ENCODE peak calls at places on chromosomes 6 and 20, in five cellular contexts. Q is heart left ventricle, G is fibroblast of mammary gland, Y is neural progenitor cell, J is PC-3. B is an unnamed sample.

GRCh38 chr6:17966451-17966850 is 21.0 kb downstream of the KIF13A start:
- DNase-seq in Q (no peak), G (no peak), Y (no peak), J (no peak), B (no peak)

GRCh38 chr6:124056884-124057283 is 253.2 kb downstream of the NKAIN2 start:
- DNase-seq in Q (no peak), G (no peak), Y (no peak), J (no peak), B (no peak)

GRCh38 chr6:157280153-157280552 is 43.2 kb downstream of the TMEM242 start:
- DNase-seq in Q (no peak), G (no peak), Y (peak), J (no peak), B (no peak)

GRCh38 chr6:3159805-3160781 is 2.7 kb upstream of the TUBB2A start:
- DNase-seq in Q (no peak), G (peak), Y (peak), J (peak), B (peak)

GRCh38 chr6:21742238-21742660 is 148.7 kb downstream of the SOX4 start:
- DNase-seq in Q (no peak), G (peak), Y (no peak), J (peak), B (peak)

GRCh38 chr6:89313006-89313405 is 2.1 kb downstream of the GABRR2 start:
- DNase-seq in Q (no peak), G (peak), Y (no peak), J (peak), B (peak)

GRCh38 chr6:132820629-132821381 is 6.4 kb downstream of the RPS12 start:
- DNase-seq in Q (no peak), G (peak), Y (no peak), J (peak), B (no peak)

GRCh38 chr6:50116797-50117542 is 67.2 kb upstream of the DEFB112 start:
- DNase-seq in Q (no peak), G (no peak), Y (no peak), J (no peak), B (no peak)

GRCh38 chr6:148854086-148854485 is 107.3 kb downstream of the UST start:
- DNase-seq in Q (no peak), G (peak), Y (no peak), J (no peak), B (peak)

GRCh38 chr6:157459327-157459726 is 78.3 kb downstream of the ZDHHC14 start:
- DNase-seq in Q (no peak), G (no peak), Y (no peak), J (no peak), B (no peak)

GRCh38 chr6:105974981-105975380 is 111.2 kb upstream of the PRDM1 start:
- DNase-seq in Q (no peak), G (no peak), Y (no peak), J (no peak), B (no peak)

GRCh38 chr6:124069230-124069815 is 265.7 kb downstream of the NKAIN2 start:
- DNase-seq in Q (no peak), G (no peak), Y (no peak), J (no peak), B (no peak)

GRCh38 chr20:9660236-9660868 is 146.0 kb downstream of the LAMP5 start:
- DNase-seq in Q (no peak), G (peak), Y (peak), J (peak), B (peak)

GRCh38 chr6:169536446-169537170 is 165.2 kb downstream of the WDR27 start:
- DNase-seq in Q (no peak), G (peak), Y (no peak), J (peak), B (peak)

GRCh38 chr6:166417285-166417691 is 34.5 kb upstream of the MPC1 start:
- DNase-seq in Q (no peak), G (no peak), Y (no peak), J (no peak), B (no peak)

GRCh38 chr20:59580991-59581401 is 23.3 kb upstream of the PHACTR3 start:
- DNase-seq in Q (no peak), G (no peak), Y (no peak), J (no peak), B (no peak)
- H3K4me3 ChIP-seq in Q (no peak), G (no peak), Y (no peak), J (no peak), B (no peak)

GRCh38 chr6:15561447-15562199 is 101.2 kb downstream of the DTNBP1 start:
- DNase-seq in Q (no peak), G (peak), Y (no peak), J (no peak), B (no peak)
- TF ChIP-seq CTCF in Q (no peak), G (no peak), Y (no peak), J (no peak), B (no peak)

GRCh38 chr6:111502154-111502553 is 19.1 kb upstream of the REV3L start:
- DNase-seq in Q (no peak), G (no peak), Y (no peak), J (no peak), B (no peak)
- H3K4me3 ChIP-seq in Q (no peak), G (no peak), Y (no peak), J (no peak), B (no peak)

GRCh38 chr20:62623488-62624324 is 18.6 kb upstream of the SLCO4A1 start:
- DNase-seq in Q (peak), G (peak), Y (peak), J (peak), B (peak)

GRCh38 chr20:62624719-62625455 is 17.4 kb upstream of the SLCO4A1 start:
- DNase-seq in Q (no peak), G (no peak), Y (no peak), J (no peak), B (no peak)

GRCh38 chr20:62625516-62625915 is 16.8 kb upstream of the SLCO4A1 start:
- DNase-seq in Q (no peak), G (no peak), Y (no peak), J (no peak), B (no peak)

GRCh38 chr20:62622877-62623487 is 19.3 kb upstream of the SLCO4A1 start:
- DNase-seq in Q (no peak), G (no peak), Y (no peak), J (no peak), B (no peak)

DNA sequence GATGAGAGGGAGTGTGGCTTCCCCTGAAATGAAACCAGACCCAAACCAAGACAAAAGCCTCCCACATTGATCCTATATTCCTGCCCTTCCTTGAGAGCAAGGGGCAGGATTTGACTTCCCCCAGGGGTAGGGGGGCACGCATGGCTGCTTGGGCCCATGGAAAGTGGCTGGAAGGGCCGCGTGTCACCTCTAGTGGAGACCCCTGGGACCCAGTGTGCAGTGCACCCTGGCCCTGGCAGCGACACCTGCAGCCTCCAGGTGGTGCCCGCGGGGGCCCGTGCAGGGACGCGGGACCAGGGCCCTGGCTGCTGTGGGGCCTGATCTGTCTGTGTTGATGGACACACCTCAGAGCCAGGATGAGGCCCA is 18.0 kb upstream of the SLCO4A1 start:
- DNase-seq in Q (no peak), G (no peak), Y (no peak), J (peak), B (no peak)
- TF ChIP-seq CTCF in Q (no peak), G (no peak), Y (peak), J (peak), B (peak)

DNA sequence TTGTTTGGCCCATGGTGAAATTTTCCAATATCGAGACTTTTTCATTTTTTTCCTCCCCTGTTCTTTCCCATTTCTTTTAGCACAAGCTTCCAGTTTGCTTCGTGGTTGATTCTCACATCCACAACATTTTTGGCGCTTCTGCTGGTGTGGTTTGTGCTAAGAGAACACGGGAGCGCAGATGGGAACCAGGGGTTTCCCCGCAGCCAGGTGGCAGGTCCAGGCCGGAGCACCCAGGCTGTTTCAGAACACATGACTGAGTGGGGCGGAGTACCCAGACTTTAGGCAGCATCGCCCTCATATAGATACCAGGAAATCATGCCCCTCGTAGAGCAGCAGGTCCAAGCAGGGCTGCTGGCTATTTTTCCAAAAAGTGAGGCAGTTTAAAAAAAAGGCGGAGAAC is 58.0 kb downstream of the SYTL3 start:
- DNase-seq in Q (peak), G (no peak), Y (no peak), J (no peak), B (peak)
- H3K4me3 ChIP-seq in Q (peak), G (no peak), Y (no peak), J (no peak), B (no peak)

DNA sequence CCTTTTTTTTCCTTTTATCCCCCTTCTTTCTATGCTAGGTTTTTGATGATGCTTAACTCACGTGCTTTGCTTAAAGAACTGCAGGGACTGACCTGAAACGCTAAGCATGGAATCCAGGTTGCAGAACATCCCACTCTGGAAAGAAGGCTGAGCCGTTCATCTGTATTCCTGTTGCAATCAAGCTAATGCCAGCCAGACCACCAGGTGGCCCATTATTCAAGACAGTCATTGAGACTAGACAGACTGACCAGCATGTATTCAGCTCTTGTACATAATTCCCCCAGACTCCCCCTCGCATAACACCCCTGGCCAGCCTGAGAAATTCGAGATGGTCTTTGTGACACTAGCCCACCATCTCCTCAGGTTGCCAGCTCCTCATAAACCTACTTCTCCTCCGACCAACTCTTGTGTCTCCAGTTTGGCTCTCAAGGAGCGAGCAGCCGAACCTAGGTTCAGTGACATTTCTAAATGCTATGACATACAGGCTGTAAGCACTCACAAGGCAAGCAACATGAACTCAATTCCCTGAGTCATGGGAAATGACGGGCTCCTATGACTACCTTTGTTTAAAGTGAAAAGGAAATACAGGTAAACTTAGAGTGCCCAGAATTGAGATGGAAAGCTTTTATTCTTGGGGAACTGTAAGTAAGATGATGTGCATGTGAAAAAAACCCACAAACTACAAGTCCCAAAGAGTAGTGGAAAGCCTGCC is 309.3 kb upstream of the CDYL start:
- DNase-seq in Q (no peak), G (peak), Y (peak), J (peak), B (peak)
- TF ChIP-seq CTCF in Q (no peak), G (peak), Y (peak), J (peak), B (no peak)

GRCh38 chr6:122800906-122801305 is 11.8 kb downstream of the SMPDL3A start:
- DNase-seq in Q (no peak), G (no peak), Y (no peak), J (no peak), B (no peak)

GRCh38 chr6:122797537-122797936 is 8.5 kb downstream of the SMPDL3A start:
- DNase-seq in Q (no peak), G (no peak), Y (no peak), J (no peak), B (no peak)

GRCh38 chr6:122799140-122799539 is 10.1 kb downstream of the SMPDL3A start:
- DNase-seq in Q (no peak), G (no peak), Y (no peak), J (no peak), B (peak)

GRCh38 chr6:122799916-122800701 is 11.1 kb downstream of the SMPDL3A start:
- DNase-seq in Q (no peak), G (peak), Y (no peak), J (peak), B (peak)

GRCh38 chr6:122798099-122798641 is 9.1 kb downstream of the SMPDL3A start:
- DNase-seq in Q (no peak), G (peak), Y (no peak), J (peak), B (peak)
- H3K4me3 ChIP-seq in Q (no peak), G (no peak), Y (no peak), J (peak), B (no peak)

DNA sequence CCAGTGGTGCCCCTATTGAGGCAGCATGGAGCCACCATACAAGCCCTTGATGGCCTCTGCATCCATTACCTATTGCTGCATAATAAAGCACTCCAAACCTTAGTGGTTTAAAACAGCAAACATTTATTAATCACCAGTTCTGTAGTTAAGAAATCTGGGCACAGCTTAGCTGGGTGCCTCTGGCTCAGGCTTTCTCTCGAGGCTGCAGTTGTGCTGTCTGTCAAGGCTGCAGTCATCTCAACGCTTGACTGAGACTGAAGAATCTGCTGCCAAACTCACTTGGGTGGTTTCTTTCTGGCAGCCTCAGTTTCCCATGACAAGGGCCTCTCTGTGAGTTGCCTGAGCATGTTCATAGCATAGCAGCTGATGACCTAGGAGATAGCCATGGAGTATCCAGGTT is 207.4 kb upstream of the LRFN2 start:
- DNase-seq in Q (no peak), G (no peak), Y (no peak), J (no peak), B (no peak)
- TF ChIP-seq CTCF in Q (no peak), G (no peak), Y (no peak), J (no peak), B (no peak)

GRCh38 chr20:44886828-44887227 is 1.3 kb downstream of the YWHAB start:
- DNase-seq in Q (no peak), G (no peak), Y (no peak), J (no peak), B (no peak)
- H3K4me3 ChIP-seq in Q (peak), G (peak), Y (peak), J (peak), B (peak)